ENCODE peak calls at places on chromosomes 1 and 21, in seven cellular contexts. Q is astrocyte of the cerebellum, B is neural crest cell, V is neural progenitor cell, E is tibial artery, O is cardiac muscle cell, C is uterus. H is an unnamed sample.

GRCh38 chr21:17848228-17848627 is 29.1 kb upstream of the C21orf91 start:
- DNase-seq in Q (peak), B (no peak), V (no peak), E (peak), O (peak), C (peak), H (no peak)

GRCh38 chr1:46062651-46063319 is 69.6 kb downstream of the PIK3R3 start:
- DNase-seq in Q (no peak), B (no peak), V (no peak), E (no peak), O (no peak), C (no peak), H (no peak)

GRCh38 chr1:224498574-224499170 is 64.1 kb upstream of the WDR26 start:
- DNase-seq in Q (peak), B (no peak), V (peak), E (no peak), O (peak), C (no peak), H (no peak)

GRCh38 chr1:152162826-152163463 is 3.9 kb upstream of the RPTN start:
- DNase-seq in Q (no peak), B (no peak), V (no peak), E (no peak), O (peak), C (no peak), H (no peak)

GRCh38 chr1:21622466-21623315 is 46.5 kb downstream of the RAP1GAP start:
- DNase-seq in Q (no peak), B (peak), V (peak), E (no peak), O (peak), C (no peak), H (no peak)

GRCh38 chr1:200861937-200862647 is 10.7 kb upstream of the GPR25 start:
- DNase-seq in Q (no peak), B (no peak), V (no peak), E (no peak), O (no peak), C (no peak), H (no peak)

GRCh38 chr1:246492611-246493245 is 14.4 kb downstream of the SMYD3 start:
- DNase-seq in Q (peak), B (peak), V (peak), E (no peak), O (peak), C (peak), H (peak)

GRCh38 chr1:223500560-223501425 is 107.6 kb downstream of the CCDC185 start:
- DNase-seq in Q (peak), B (no peak), V (no peak), E (no peak), O (peak), C (peak), H (no peak)

GRCh38 chr1:5748286-5749225 is 243.7 kb downstream of the NPHP4 start:
- DNase-seq in Q (no peak), B (no peak), V (no peak), E (peak), O (no peak), C (no peak), H (no peak)

GRCh38 chr21:14968821-14969220 is 96.0 kb downstream of the NRIP1 start:
- DNase-seq in Q (no peak), B (no peak), V (no peak), E (no peak), O (peak), C (no peak), H (no peak)

H was measured in NCI-H526 treated with DMSO at 0.1 percent for 48 hours.